ENCODE peak calls at places on chromosomes 13 and 19, in six cellular contexts. Q is NCI-H345; A is fibroblast of the aortic adventitia; G is iPS DF 6.9; H is progenitor cell of endocrine pancreas; T is stimulated activated CD4-positive, alpha-beta T cell treated with anti-CD3 and anti-CD28 coated beads, TNF-alpha, amount 100 ng/mL, for 24 hours. X is an unnamed sample.
A peak's percentile ranks its signal among the peaks of the same experiment; 100 is the strongest.

GRCh38 chr19:10112037-10112751 is 701 bp downstream of the P2RY11 start:
- DNase-seq in A (no peak), G (no peak), Q (no peak), T (no peak), H (no peak), X (no peak)

GRCh38 chr13:95098916-95099315 is 202.3 kb downstream of the ABCC4 start:
- DNase-seq in A (no peak), G (no peak), T (no peak), H (no peak), Q (no peak), X (peak; percentile 29)

GRCh38 chr13:113650731-113651148 is 7.3 kb downstream of the ATP4B start:
- DNase-seq in T (no peak), A (no peak), Q (no peak), H (no peak), G (no peak), X (no peak)

GRCh38 chr13:65921933-65922332 is 1308.2 kb downstream of the PCDH9 start:
- DNase-seq in A (no peak), H (no peak), Q (no peak), G (no peak), T (no peak), X (no peak)

GRCh38 chr19:46661735-46662592 is 982 bp upstream of the DACT3 start:
- DNase-seq in Q (peak; percentile 86), H (peak; percentile 54), T (peak; percentile 66), G (no peak), A (peak; percentile 93), X (peak; percentile 88)

GRCh38 chr13:45238945-45239795 is 38.3 kb upstream of the KCTD4 start:
- DNase-seq in H (no peak), Q (no peak), G (no peak), T (no peak), A (peak; percentile 47), X (no peak)

GRCh38 chr19:37077615-37077928 is 661 bp upstream of the ZNF420 start:
- DNase-seq in H (no peak), T (no peak), A (no peak), G (no peak), Q (peak; percentile 46), X (no peak)

GRCh38 chr19:1955171-1956142 is 14.5 kb downstream of the CSNK1G2 start:
- DNase-seq in Q (no peak), T (no peak), A (no peak), H (no peak), G (no peak), X (no peak)

GRCh38 chr19:2042485-2043268 is 8.4 kb downstream of the MKNK2 start:
- DNase-seq in A (no peak), H (no peak), T (no peak), G (no peak), Q (no peak), X (no peak)

GRCh38 chr19:23002690-23003422 is at the start of gene ZNF728:
- DNase-seq in T (no peak), A (no peak), H (no peak), G (no peak), Q (no peak), X (no peak)

GRCh38 chr13:35014606-35015005 is 72.5 kb downstream of the NBEA start:
- DNase-seq in Q (no peak), H (no peak), A (no peak), G (no peak), T (no peak), X (no peak)

GRCh38 chr19:19186742-19187141 is 5.2 kb downstream of the BORCS8 start:
- DNase-seq in T (no peak), G (no peak), Q (no peak), A (no peak), H (no peak), X (no peak)

GRCh38 chr13:92143766-92144165 is 745.3 kb downstream of the GPC5 start:
- DNase-seq in H (no peak), A (no peak), G (no peak), Q (no peak), T (no peak), X (no peak)

GRCh38 chr19:49851456-49852259 is 699 bp downstream of the PTOV1 start:
- DNase-seq in A (no peak), Q (peak; percentile 49), T (no peak), G (no peak), H (peak; percentile 43), X (peak; percentile 37)

GRCh38 chr13:100597253-100597652 is 8.7 kb upstream of the GGACT start:
- DNase-seq in T (no peak), A (no peak), H (no peak), Q (no peak), G (no peak), X (no peak)

X was measured in endothelial cell of umbilical vein.